ENCODE peak calls at places on chromosomes 6 and 20, in five cellular contexts. One of them, this sample, is unnamed.

GRCh38 chr6:108193120-108193519 is 27.3 kb downstream of the NR2E1 start:
- DNase-seq in HepG2: no peak
- DNase-seq in GM12878: no peak
- DNase-seq in H1: no peak
- DNase-seq in K562: no peak
- DNase-seq in this sample: no peak

GRCh38 chr6:52537001-52537753 is 39.7 kb downstream of the TRAM2 start:
- DNase-seq in K562: no peak
- DNase-seq in HepG2: no peak
- DNase-seq in H1: no peak
- DNase-seq in GM12878: peak; percentile 92
- DNase-seq in this sample: no peak

GRCh38 chr6:154805288-154805911 is 72.2 kb downstream of the SCAF8 start:
- DNase-seq in GM12878: no peak
- DNase-seq in H1: no peak
- DNase-seq in HepG2: peak; percentile 43
- DNase-seq in K562: peak; percentile 34
- DNase-seq in this sample: peak; percentile 31

GRCh38 chr6:7540595-7540994 is 876 bp upstream of the DSP start:
- DNase-seq in H1: no peak
- DNase-seq in K562: no peak
- DNase-seq in HepG2: no peak
- DNase-seq in GM12878: no peak
- DNase-seq in this sample: no peak

GRCh38 chr6:155448823-155449789 is 6.5 kb downstream of the NOX3 start:
- DNase-seq in K562: no peak
- DNase-seq in HepG2: no peak
- DNase-seq in GM12878: no peak
- DNase-seq in H1: no peak
- DNase-seq in this sample: no peak

GRCh38 chr6:156954191-156954590 is 177.0 kb downstream of the ARID1B start:
- DNase-seq in HepG2: no peak
- DNase-seq in H1: no peak
- DNase-seq in K562: no peak
- DNase-seq in GM12878: no peak
- DNase-seq in this sample: no peak

GRCh38 chr6:164826831-164827468 is 482.5 kb downstream of the C6orf118 start:
- DNase-seq in HepG2: no peak
- DNase-seq in K562: no peak
- DNase-seq in GM12878: no peak
- DNase-seq in H1: no peak
- DNase-seq in this sample: no peak

GRCh38 chr6:9412951-9413559 is 977.7 kb upstream of the SLC35B3 start:
- DNase-seq in HepG2: peak; percentile 41
- DNase-seq in H1: no peak
- DNase-seq in GM12878: no peak
- DNase-seq in K562: no peak
- DNase-seq in this sample: peak; percentile 34

GRCh38 chr20:37804584-37805566 is 98.1 kb upstream of the VSTM2L start:
- DNase-seq in H1: no peak
- DNase-seq in HepG2: no peak
- DNase-seq in K562: no peak
- DNase-seq in GM12878: peak; percentile 86
- DNase-seq in this sample: no peak

GRCh38 chr20:45283529-45284065 is 23.0 kb upstream of the RBPJL start:
- DNase-seq in H1: no peak
- DNase-seq in GM12878: no peak
- DNase-seq in K562: no peak
- DNase-seq in HepG2: no peak
- DNase-seq in this sample: no peak

GRCh38 chr20:46559001-46559400 is 8.5 kb upstream of the OCSTAMP start:
- DNase-seq in K562: peak; percentile 42
- DNase-seq in HepG2: no peak
- DNase-seq in GM12878: no peak
- DNase-seq in H1: no peak
- DNase-seq in this sample: no peak

GRCh38 chr20:46555370-46555956 is 5.0 kb upstream of the OCSTAMP start:
- DNase-seq in K562: no peak
- DNase-seq in HepG2: no peak
- DNase-seq in H1: no peak
- DNase-seq in GM12878: no peak
- DNase-seq in this sample: no peak

GRCh38 chr20:46559685-46560440 is 9.4 kb upstream of the OCSTAMP start:
- DNase-seq in HepG2: peak; percentile 66
- DNase-seq in H1: no peak
- DNase-seq in K562: peak; percentile 29
- DNase-seq in GM12878: no peak
- DNase-seq in this sample: no peak

GRCh38 chr20:46557231-46557956 is 6.9 kb upstream of the OCSTAMP start:
- DNase-seq in HepG2: no peak
- DNase-seq in GM12878: no peak
- DNase-seq in K562: no peak
- DNase-seq in H1: no peak
- DNase-seq in this sample: no peak

GRCh38 chr20:46558511-46558959 is 8.1 kb upstream of the OCSTAMP start:
- DNase-seq in GM12878: no peak
- DNase-seq in H1: no peak
- DNase-seq in HepG2: peak; percentile 73
- DNase-seq in K562: no peak
- DNase-seq in this sample: no peak
- H2AFZ ChIP-seq in GM12878: no peak overlapping the region
- H2AFZ ChIP-seq in H1: no peak overlapping the region
- H2AFZ ChIP-seq in HepG2: no peak overlapping the region
- H2AFZ ChIP-seq in K562: no peak overlapping the region
- H2AFZ ChIP-seq in this sample: no peak overlapping the region

GRCh38 chr20:19964289-19965263 is 52.6 kb upstream of the NAA20 start:
- DNase-seq in H1: no peak
- DNase-seq in K562: peak; percentile 7
- DNase-seq in GM12878: no peak
- DNase-seq in HepG2: peak; percentile 99
- DNase-seq in this sample: no peak
- TF ChIP-seq SIN3A in H1: no peak
- TF ChIP-seq SIN3A in K562: no peak
- TF ChIP-seq SIN3A in GM12878: no peak
- TF ChIP-seq SIN3A in HepG2: peak; percentile 94
- TF ChIP-seq SIN3A in this sample: no peak

GRCh38 chr6:100965069-100965468 is 83.9 kb upstream of the ASCC3 start:
- DNase-seq in GM12878: no peak
- DNase-seq in K562: no peak
- DNase-seq in HepG2: no peak
- DNase-seq in H1: no peak
- DNase-seq in this sample: no peak

DNA sequence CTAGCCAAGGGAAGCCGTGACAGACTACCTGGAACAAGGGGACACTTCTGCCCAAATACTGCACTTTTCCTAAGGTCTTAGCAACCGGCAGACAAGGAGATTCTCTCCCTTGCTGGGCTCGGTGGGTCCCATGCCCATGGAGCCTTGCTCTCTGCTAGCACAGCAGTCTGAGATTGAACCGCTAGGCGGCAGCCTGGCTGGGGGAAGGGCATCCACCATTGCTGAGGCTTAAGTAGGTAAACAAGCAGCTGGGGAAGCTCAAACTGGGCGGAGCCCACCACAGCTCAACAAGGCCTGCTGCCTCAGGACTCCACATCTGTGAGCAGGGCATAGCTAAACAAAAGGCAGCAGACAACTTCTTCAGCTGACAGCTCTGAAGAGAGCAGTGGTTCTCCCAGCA is 87.8 kb upstream of the ASCC3 start:
- DNase-seq in H1: peak; percentile 50
- DNase-seq in HepG2: peak; percentile 40
- DNase-seq in GM12878: no peak
- DNase-seq in K562: peak; percentile 3
- DNase-seq in this sample: no peak
- TF ChIP-seq ATF3 in H1: no peak
- TF ChIP-seq ATF3 in HepG2: no peak
- TF ChIP-seq ATF3 in GM12878: no peak
- TF ChIP-seq ATF3 in K562: no peak
- TF ChIP-seq ATF3 in this sample: no peak

DNA sequence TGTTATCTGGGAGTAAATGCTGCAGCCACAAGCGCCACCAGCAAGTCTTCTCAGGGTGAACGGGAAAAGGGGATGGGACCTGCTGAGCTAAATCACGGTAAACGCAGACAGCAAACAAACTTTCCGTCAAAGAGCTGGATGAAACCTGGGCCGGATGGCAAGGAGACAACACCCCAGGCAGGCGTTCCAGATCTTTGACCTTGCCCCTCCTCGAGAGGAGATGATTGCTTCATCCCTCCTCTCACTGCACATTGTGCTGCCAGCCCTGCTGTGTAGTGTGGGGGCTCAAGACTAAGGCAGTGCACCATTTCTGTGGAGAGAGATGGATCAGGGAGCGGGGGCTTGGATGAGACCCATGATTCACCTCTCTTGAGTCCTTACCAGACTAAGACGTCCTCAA is 9.8 kb downstream of the RAET1E start:
- DNase-seq in HepG2: no peak
- DNase-seq in H1: no peak
- DNase-seq in K562: no peak
- DNase-seq in GM12878: no peak
- DNase-seq in this sample: no peak
- H2AFZ ChIP-seq in HepG2: no peak overlapping the region
- H2AFZ ChIP-seq in H1: no peak overlapping the region
- H2AFZ ChIP-seq in K562: no peak overlapping the region
- H2AFZ ChIP-seq in GM12878: no peak overlapping the region
- H2AFZ ChIP-seq in this sample: no peak overlapping the region

GRCh38 chr6:82612475-82612874 is 248.9 kb downstream of the TPBG start:
- DNase-seq in K562: no peak
- DNase-seq in GM12878: no peak
- DNase-seq in HepG2: no peak
- DNase-seq in H1: no peak
- DNase-seq in this sample: no peak
- TF ChIP-seq SIN3A in K562: no peak
- TF ChIP-seq SIN3A in GM12878: no peak
- TF ChIP-seq SIN3A in HepG2: no peak
- TF ChIP-seq SIN3A in H1: no peak
- TF ChIP-seq SIN3A in this sample: no peak

GRCh38 chr6:167738386-167738785 is 88.3 kb upstream of the AFDN start:
- DNase-seq in K562: no peak
- DNase-seq in H1: no peak
- DNase-seq in HepG2: no peak
- DNase-seq in GM12878: no peak
- DNase-seq in this sample: no peak
- TF ChIP-seq ATF3 in K562: no peak
- TF ChIP-seq ATF3 in H1: no peak
- TF ChIP-seq ATF3 in HepG2: no peak
- TF ChIP-seq ATF3 in GM12878: no peak
- TF ChIP-seq ATF3 in this sample: no peak

GRCh38 chr6:110036408-110037302 is 58.5 kb downstream of the GPR6 start:
- DNase-seq in K562: no peak
- DNase-seq in H1: no peak
- DNase-seq in HepG2: no peak
- DNase-seq in GM12878: no peak
- DNase-seq in this sample: no peak
- H2AFZ ChIP-seq in K562: no peak overlapping the region
- H2AFZ ChIP-seq in H1: peak overlapping the region; percentile 38
- H2AFZ ChIP-seq in HepG2: no peak overlapping the region
- H2AFZ ChIP-seq in GM12878: no peak overlapping the region
- H2AFZ ChIP-seq in this sample: no peak overlapping the region

DNA sequence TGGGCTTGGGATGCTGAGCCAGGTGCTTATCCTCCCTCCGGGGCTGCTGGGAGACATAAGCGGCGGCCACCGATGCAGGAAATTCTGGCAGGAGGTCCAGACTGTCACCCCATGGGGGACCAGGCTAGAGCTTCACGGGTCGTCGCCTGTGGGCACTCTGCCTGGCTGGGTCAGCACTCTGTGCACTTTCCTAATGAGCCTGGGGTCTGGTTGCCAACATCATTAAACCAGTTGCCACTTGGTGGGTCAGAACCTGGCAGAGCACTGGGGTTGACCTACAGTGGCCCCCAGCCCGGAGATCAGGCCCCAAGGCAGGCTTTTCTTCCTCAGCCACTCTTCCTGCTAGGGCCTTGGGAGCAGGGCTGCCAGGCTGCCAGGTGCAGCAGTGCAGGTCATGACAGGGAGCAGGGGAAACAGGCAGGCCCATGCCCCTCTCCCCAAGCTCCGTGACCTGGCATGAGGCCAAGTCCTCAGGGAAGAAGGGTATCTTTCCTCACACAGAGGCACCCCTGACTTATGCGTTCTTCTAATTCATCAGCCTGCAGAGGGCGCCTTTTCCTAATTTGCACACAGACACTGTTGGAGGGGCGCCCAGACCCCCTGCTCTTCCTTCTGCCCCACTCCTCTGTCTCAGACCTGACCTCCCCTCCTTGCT is 154.5 kb upstream of the MLN start:
- DNase-seq in GM12878: no peak
- DNase-seq in H1: peak; percentile 82
- DNase-seq in HepG2: peak; percentile 13
- DNase-seq in K562: no peak
- DNase-seq in this sample: no peak
- TF ChIP-seq SIN3A in GM12878: no peak
- TF ChIP-seq SIN3A in H1: no peak
- TF ChIP-seq SIN3A in HepG2: no peak
- TF ChIP-seq SIN3A in K562: no peak
- TF ChIP-seq SIN3A in this sample: no peak